ENCODE peak calls at places on chromosomes 6 and 20, in six cellular contexts. One of them, this sample, is unnamed.
A peak's percentile ranks its signal among the peaks of the same experiment; 100 is the strongest.

GRCh38 chr20:37941332-37941731 is 38.4 kb downstream of the VSTM2L start:
- DNase-seq in naive thymus-derived CD8-positive, alpha-beta T cell: no peak
- DNase-seq in T-helper 2 cell treated with Interferon-gamma antibody and Interleukin-4, amounts not matched to agents 5 μg/mL and 100 μg/mL, for 36 hours: no peak
- DNase-seq in activated CD4-positive, alpha-beta T cell treated with anti-CD3 and anti-CD28 coated beads, Interleukin-2, amount 10 ng/mL, durations not matched to agents 24 days and 14 days: no peak
- DNase-seq in activated T-helper 2 cell treated with anti-CD3 and anti-CD28 coated beads, Interferon-gamma antibody, Interleukin-2, Interleukin-4, amounts not matched to agents 10 μg/mL and 5 μg/mL and 100 μg/mL, durations not matched to agents 14 hours and 24 hours and 36 hours: no peak
- DNase-seq in SHP77: no peak
- DNase-seq in this sample: no peak

GRCh38 chr6:137715589-137716045 is 151.4 kb upstream of the TNFAIP3 start:
- DNase-seq in naive thymus-derived CD8-positive, alpha-beta T cell: peak; percentile 86
- DNase-seq in T-helper 2 cell treated with Interferon-gamma antibody and Interleukin-4, amounts not matched to agents 5 μg/mL and 100 μg/mL, for 36 hours: peak; percentile 67
- DNase-seq in activated CD4-positive, alpha-beta T cell treated with anti-CD3 and anti-CD28 coated beads, Interleukin-2, amount 10 ng/mL, durations not matched to agents 24 days and 14 days: peak; percentile 89
- DNase-seq in activated T-helper 2 cell treated with anti-CD3 and anti-CD28 coated beads, Interferon-gamma antibody, Interleukin-2, Interleukin-4, amounts not matched to agents 10 μg/mL and 5 μg/mL and 100 μg/mL, durations not matched to agents 14 hours and 24 hours and 36 hours: peak; percentile 48
- DNase-seq in SHP77: no peak
- DNase-seq in this sample: no peak

GRCh38 chr6:144335914-144336313 is 50.8 kb downstream of the UTRN start:
- DNase-seq in naive thymus-derived CD8-positive, alpha-beta T cell: no peak
- DNase-seq in T-helper 2 cell treated with Interferon-gamma antibody and Interleukin-4, amounts not matched to agents 5 μg/mL and 100 μg/mL, for 36 hours: no peak
- DNase-seq in activated CD4-positive, alpha-beta T cell treated with anti-CD3 and anti-CD28 coated beads, Interleukin-2, amount 10 ng/mL, durations not matched to agents 24 days and 14 days: peak; percentile 68
- DNase-seq in activated T-helper 2 cell treated with anti-CD3 and anti-CD28 coated beads, Interferon-gamma antibody, Interleukin-2, Interleukin-4, amounts not matched to agents 10 μg/mL and 5 μg/mL and 100 μg/mL, durations not matched to agents 14 hours and 24 hours and 36 hours: no peak
- DNase-seq in SHP77: no peak
- DNase-seq in this sample: no peak

GRCh38 chr6:2196079-2196679 is 49.2 kb downstream of the GMDS start:
- DNase-seq in naive thymus-derived CD8-positive, alpha-beta T cell: peak; percentile 44
- DNase-seq in T-helper 2 cell treated with Interferon-gamma antibody and Interleukin-4, amounts not matched to agents 5 μg/mL and 100 μg/mL, for 36 hours: no peak
- DNase-seq in activated CD4-positive, alpha-beta T cell treated with anti-CD3 and anti-CD28 coated beads, Interleukin-2, amount 10 ng/mL, durations not matched to agents 24 days and 14 days: peak; percentile 80
- DNase-seq in activated T-helper 2 cell treated with anti-CD3 and anti-CD28 coated beads, Interferon-gamma antibody, Interleukin-2, Interleukin-4, amounts not matched to agents 10 μg/mL and 5 μg/mL and 100 μg/mL, durations not matched to agents 14 hours and 24 hours and 36 hours: no peak
- DNase-seq in SHP77: peak; percentile 30
- DNase-seq in this sample: peak; percentile 66

GRCh38 chr6:112416885-112417284 is 69.8 kb downstream of the RFPL4B start:
- DNase-seq in naive thymus-derived CD8-positive, alpha-beta T cell: no peak
- DNase-seq in T-helper 2 cell treated with Interferon-gamma antibody and Interleukin-4, amounts not matched to agents 5 μg/mL and 100 μg/mL, for 36 hours: no peak
- DNase-seq in activated CD4-positive, alpha-beta T cell treated with anti-CD3 and anti-CD28 coated beads, Interleukin-2, amount 10 ng/mL, durations not matched to agents 24 days and 14 days: no peak
- DNase-seq in activated T-helper 2 cell treated with anti-CD3 and anti-CD28 coated beads, Interferon-gamma antibody, Interleukin-2, Interleukin-4, amounts not matched to agents 10 μg/mL and 5 μg/mL and 100 μg/mL, durations not matched to agents 14 hours and 24 hours and 36 hours: no peak
- DNase-seq in SHP77: no peak
- DNase-seq in this sample: no peak

GRCh38 chr6:14211596-14211961 is 94.0 kb downstream of the CD83 start:
- DNase-seq in naive thymus-derived CD8-positive, alpha-beta T cell: no peak
- DNase-seq in T-helper 2 cell treated with Interferon-gamma antibody and Interleukin-4, amounts not matched to agents 5 μg/mL and 100 μg/mL, for 36 hours: no peak
- DNase-seq in activated CD4-positive, alpha-beta T cell treated with anti-CD3 and anti-CD28 coated beads, Interleukin-2, amount 10 ng/mL, durations not matched to agents 24 days and 14 days: no peak
- DNase-seq in activated T-helper 2 cell treated with anti-CD3 and anti-CD28 coated beads, Interferon-gamma antibody, Interleukin-2, Interleukin-4, amounts not matched to agents 10 μg/mL and 5 μg/mL and 100 μg/mL, durations not matched to agents 14 hours and 24 hours and 36 hours: no peak
- DNase-seq in SHP77: no peak
- DNase-seq in this sample: peak; percentile 7

GRCh38 chr6:134309227-134309626 is 8.7 kb downstream of the SGK1 start:
- DNase-seq in naive thymus-derived CD8-positive, alpha-beta T cell: no peak
- DNase-seq in T-helper 2 cell treated with Interferon-gamma antibody and Interleukin-4, amounts not matched to agents 5 μg/mL and 100 μg/mL, for 36 hours: no peak
- DNase-seq in activated CD4-positive, alpha-beta T cell treated with anti-CD3 and anti-CD28 coated beads, Interleukin-2, amount 10 ng/mL, durations not matched to agents 24 days and 14 days: no peak
- DNase-seq in activated T-helper 2 cell treated with anti-CD3 and anti-CD28 coated beads, Interferon-gamma antibody, Interleukin-2, Interleukin-4, amounts not matched to agents 10 μg/mL and 5 μg/mL and 100 μg/mL, durations not matched to agents 14 hours and 24 hours and 36 hours: no peak
- DNase-seq in SHP77: no peak
- DNase-seq in this sample: no peak

GRCh38 chr6:127923135-127923534 is 22.3 kb upstream of the THEMIS start:
- DNase-seq in naive thymus-derived CD8-positive, alpha-beta T cell: peak; percentile 45
- DNase-seq in T-helper 2 cell treated with Interferon-gamma antibody and Interleukin-4, amounts not matched to agents 5 μg/mL and 100 μg/mL, for 36 hours: no peak
- DNase-seq in activated CD4-positive, alpha-beta T cell treated with anti-CD3 and anti-CD28 coated beads, Interleukin-2, amount 10 ng/mL, durations not matched to agents 24 days and 14 days: peak; percentile 54
- DNase-seq in activated T-helper 2 cell treated with anti-CD3 and anti-CD28 coated beads, Interferon-gamma antibody, Interleukin-2, Interleukin-4, amounts not matched to agents 10 μg/mL and 5 μg/mL and 100 μg/mL, durations not matched to agents 14 hours and 24 hours and 36 hours: no peak
- DNase-seq in SHP77: no peak
- DNase-seq in this sample: no peak

GRCh38 chr20:49323622-49324238 is 45.9 kb upstream of the ZNFX1 start:
- DNase-seq in naive thymus-derived CD8-positive, alpha-beta T cell: peak; percentile 51
- DNase-seq in T-helper 2 cell treated with Interferon-gamma antibody and Interleukin-4, amounts not matched to agents 5 μg/mL and 100 μg/mL, for 36 hours: peak; percentile 18
- DNase-seq in activated CD4-positive, alpha-beta T cell treated with anti-CD3 and anti-CD28 coated beads, Interleukin-2, amount 10 ng/mL, durations not matched to agents 24 days and 14 days: peak; percentile 82
- DNase-seq in activated T-helper 2 cell treated with anti-CD3 and anti-CD28 coated beads, Interferon-gamma antibody, Interleukin-2, Interleukin-4, amounts not matched to agents 10 μg/mL and 5 μg/mL and 100 μg/mL, durations not matched to agents 14 hours and 24 hours and 36 hours: peak; percentile 32
- DNase-seq in SHP77: no peak
- DNase-seq in this sample: no peak

GRCh38 chr6:113351183-113351834 is 505.8 kb upstream of the MARCKS start:
- DNase-seq in naive thymus-derived CD8-positive, alpha-beta T cell: no peak
- DNase-seq in T-helper 2 cell treated with Interferon-gamma antibody and Interleukin-4, amounts not matched to agents 5 μg/mL and 100 μg/mL, for 36 hours: no peak
- DNase-seq in activated CD4-positive, alpha-beta T cell treated with anti-CD3 and anti-CD28 coated beads, Interleukin-2, amount 10 ng/mL, durations not matched to agents 24 days and 14 days: no peak
- DNase-seq in activated T-helper 2 cell treated with anti-CD3 and anti-CD28 coated beads, Interferon-gamma antibody, Interleukin-2, Interleukin-4, amounts not matched to agents 10 μg/mL and 5 μg/mL and 100 μg/mL, durations not matched to agents 14 hours and 24 hours and 36 hours: no peak
- DNase-seq in SHP77: no peak
- DNase-seq in this sample: no peak

GRCh38 chr6:157029980-157030690 is 253.0 kb downstream of the ARID1B start:
- DNase-seq in naive thymus-derived CD8-positive, alpha-beta T cell: no peak
- DNase-seq in T-helper 2 cell treated with Interferon-gamma antibody and Interleukin-4, amounts not matched to agents 5 μg/mL and 100 μg/mL, for 36 hours: no peak
- DNase-seq in activated CD4-positive, alpha-beta T cell treated with anti-CD3 and anti-CD28 coated beads, Interleukin-2, amount 10 ng/mL, durations not matched to agents 24 days and 14 days: no peak
- DNase-seq in activated T-helper 2 cell treated with anti-CD3 and anti-CD28 coated beads, Interferon-gamma antibody, Interleukin-2, Interleukin-4, amounts not matched to agents 10 μg/mL and 5 μg/mL and 100 μg/mL, durations not matched to agents 14 hours and 24 hours and 36 hours: no peak
- DNase-seq in SHP77: no peak
- DNase-seq in this sample: no peak

GRCh38 chr20:43558412-43559146 is at the start of gene SGK2:
- DNase-seq in naive thymus-derived CD8-positive, alpha-beta T cell: no peak
- DNase-seq in T-helper 2 cell treated with Interferon-gamma antibody and Interleukin-4, amounts not matched to agents 5 μg/mL and 100 μg/mL, for 36 hours: no peak
- DNase-seq in activated CD4-positive, alpha-beta T cell treated with anti-CD3 and anti-CD28 coated beads, Interleukin-2, amount 10 ng/mL, durations not matched to agents 24 days and 14 days: no peak
- DNase-seq in activated T-helper 2 cell treated with anti-CD3 and anti-CD28 coated beads, Interferon-gamma antibody, Interleukin-2, Interleukin-4, amounts not matched to agents 10 μg/mL and 5 μg/mL and 100 μg/mL, durations not matched to agents 14 hours and 24 hours and 36 hours: no peak
- DNase-seq in SHP77: no peak
- DNase-seq in this sample: no peak

This sample was measured in NCI-H774.